ENCODE peak calls at places on chromosomes 16 and 17, in eight cellular contexts. A, R, X, J, F, L, U and D are unnamed samples.

GRCh38 chr17:36731806-36732205 is 130.4 kb downstream of the MRM1 start:
- DNase-seq in A (peak), R (no peak), X (no peak), J (no peak), F (no peak), L (no peak), U (no peak), D (no peak)

GRCh38 chr17:50359005-50359699 is 13.2 kb downstream of the XYLT2 start:
- DNase-seq in A (no peak), R (no peak), X (no peak), J (peak), F (no peak), L (no peak), U (no peak), D (no peak)

GRCh38 chr16:29029168-29029994 is 44.5 kb downstream of the LAT start:
- DNase-seq in A (peak), R (no peak), X (peak), J (peak), F (peak), L (peak), U (no peak), D (peak)

GRCh38 chr17:79905832-79906231 is 66.6 kb upstream of the CBX4 start:
- DNase-seq in A (no peak), R (no peak), X (no peak), J (no peak), F (no peak), L (no peak), U (no peak), D (no peak)

GRCh38 chr17:3710951-3711383 is 12.7 kb upstream of the HASPIN start:
- DNase-seq in A (peak), R (peak), X (no peak), J (no peak), F (no peak), L (peak), U (no peak), D (no peak)

GRCh38 chr16:21167929-21168602 is 9.6 kb downstream of the LDAF1 start:
- DNase-seq in A (no peak), R (no peak), X (no peak), J (no peak), F (no peak), L (no peak), U (no peak), D (no peak)

GRCh38 chr17:75031972-75032895 is 14.5 kb downstream of the ATP5PD start:
- DNase-seq in A (peak), R (peak), X (no peak), J (peak), F (peak), L (peak), U (peak), D (no peak)

GRCh38 chr17:66348605-66349165 is 46.3 kb downstream of the PRKCA start:
- DNase-seq in A (peak), R (no peak), X (peak), J (no peak), F (peak), L (peak), U (peak), D (peak)

GRCh38 chr16:77786448-77786847 is 1.9 kb upstream of the VAT1L start:
- DNase-seq in A (no peak), R (no peak), X (no peak), J (no peak), F (no peak), L (no peak), U (no peak), D (no peak)

GRCh38 chr17:31825961-31826691 is 32.9 kb downstream of the COPRS start:
- DNase-seq in A (peak), R (no peak), X (no peak), J (no peak), F (no peak), L (no peak), U (peak), D (no peak)

GRCh38 chr17:1328437-1328836 is 49.0 kb downstream of the TRARG1 start:
- DNase-seq in A (no peak), R (no peak), X (no peak), J (no peak), F (no peak), L (no peak), U (no peak), D (no peak)

GRCh38 chr16:1471569-1472194 is 3.1 kb downstream of the CLCN7 start:
- DNase-seq in A (no peak), R (no peak), X (no peak), J (no peak), F (no peak), L (no peak), U (no peak), D (no peak)

GRCh38 chr17:45676695-45677094 is 107.4 kb upstream of the CRHR1 start:
- DNase-seq in A (no peak), R (no peak), X (no peak), J (no peak), F (no peak), L (no peak), U (no peak), D (no peak)

GRCh38 chr17:6019959-6020358 is 50.2 kb upstream of the WSCD1 start:
- DNase-seq in A (no peak), R (no peak), X (no peak), J (no peak), F (no peak), L (no peak), U (no peak), D (no peak)

GRCh38 chr16:85641305-85641704 is 28.2 kb downstream of the GSE1 start:
- DNase-seq in A (no peak), R (no peak), X (no peak), J (no peak), F (no peak), L (no peak), U (no peak), D (no peak)

GRCh38 chr16:65120811-65121721 is 797 bp downstream of the CDH11 start:
- DNase-seq in A (peak), R (no peak), X (no peak), J (no peak), F (peak), L (peak), U (peak), D (no peak)

GRCh38 chr17:917391-917811 is 62.2 kb downstream of the NXN start:
- DNase-seq in A (no peak), R (no peak), X (no peak), J (no peak), F (no peak), L (no peak), U (no peak), D (no peak)

GRCh38 chr17:61996916-61997605 is 68.0 kb downstream of the MED13 start:
- DNase-seq in A (peak), R (no peak), X (no peak), J (no peak), F (no peak), L (no peak), U (no peak), D (no peak)

GRCh38 chr17:17186551-17187505 is 19.3 kb downstream of the PLD6 start:
- DNase-seq in A (no peak), R (no peak), X (no peak), J (no peak), F (peak), L (no peak), U (no peak), D (no peak)

GRCh38 chr16:27355610-27356009 is 41.8 kb downstream of the IL4R start:
- DNase-seq in A (peak), R (no peak), X (no peak), J (no peak), F (no peak), L (peak), U (peak), D (no peak)

GRCh38 chr16:53991181-53992056 is 287.5 kb downstream of the FTO start:
- DNase-seq in A (peak), R (no peak), X (peak), J (no peak), F (no peak), L (peak), U (peak), D (peak)

GRCh38 chr17:9120471-9120870 is 99.2 kb downstream of the NTN1 start:
- DNase-seq in A (no peak), R (no peak), X (no peak), J (no peak), F (no peak), L (no peak), U (no peak), D (no peak)

GRCh38 chr17:14737984-14738651 is 437.2 kb downstream of the HS3ST3B1 start:
- DNase-seq in A (peak), R (no peak), X (peak), J (peak), F (no peak), L (peak), U (peak), D (peak)

GRCh38 chr16:71520550-71520949 is 5.7 kb upstream of the CHST4 start:
- DNase-seq in A (no peak), R (no peak), X (no peak), J (no peak), F (no peak), L (no peak), U (no peak), D (no peak)

GRCh38 chr17:688100-688989 is 26.3 kb downstream of the VPS53 start:
- DNase-seq in A (peak), R (no peak), X (no peak), J (no peak), F (no peak), L (peak), U (no peak), D (no peak)

GRCh38 chr16:49345829-49346228 is 27.8 kb upstream of the C16orf78 start:
- DNase-seq in A (no peak), R (no peak), X (no peak), J (peak), F (peak), L (no peak), U (no peak), D (no peak)

GRCh38 chr17:82963104-82963950 is 116.1 kb upstream of the METRNL start:
- DNase-seq in A (peak), R (no peak), X (peak), J (peak), F (peak), L (peak), U (peak), D (no peak)

GRCh38 chr17:73316919-73317505 is 5.2 kb upstream of the CDC42EP4 start:
- DNase-seq in A (peak), R (peak), X (no peak), J (peak), F (no peak), L (peak), U (no peak), D (no peak)

GRCh38 chr17:46009681-46010596 is 10.9 kb downstream of the STH start:
- DNase-seq in A (no peak), R (no peak), X (no peak), J (no peak), F (no peak), L (peak), U (peak), D (no peak)

GRCh38 chr17:27968206-27968732 is 74.2 kb upstream of the NLK start:
- DNase-seq in A (no peak), R (no peak), X (no peak), J (no peak), F (peak), L (no peak), U (no peak), D (no peak)

GRCh38 chr16:75762746-75763145 is 36.5 kb upstream of the CPHXL start:
- DNase-seq in A (no peak), R (no peak), X (no peak), J (no peak), F (no peak), L (no peak), U (no peak), D (no peak)
- TF ChIP-seq CTCF in A (no peak), R (no peak), X (no peak), J (no peak), F (no peak), L (no peak), U (no peak), D (no peak)

GRCh38 chr17:49021768-49022103 is 24.6 kb downstream of the IGF2BP1 start:
- DNase-seq in A (no peak), R (no peak), X (no peak), J (peak), F (no peak), L (no peak), U (no peak), D (no peak)
- TF ChIP-seq CTCF in A (no peak), R (no peak), X (no peak), J (no peak), F (no peak), L (no peak), U (no peak), D (no peak)

DNA sequence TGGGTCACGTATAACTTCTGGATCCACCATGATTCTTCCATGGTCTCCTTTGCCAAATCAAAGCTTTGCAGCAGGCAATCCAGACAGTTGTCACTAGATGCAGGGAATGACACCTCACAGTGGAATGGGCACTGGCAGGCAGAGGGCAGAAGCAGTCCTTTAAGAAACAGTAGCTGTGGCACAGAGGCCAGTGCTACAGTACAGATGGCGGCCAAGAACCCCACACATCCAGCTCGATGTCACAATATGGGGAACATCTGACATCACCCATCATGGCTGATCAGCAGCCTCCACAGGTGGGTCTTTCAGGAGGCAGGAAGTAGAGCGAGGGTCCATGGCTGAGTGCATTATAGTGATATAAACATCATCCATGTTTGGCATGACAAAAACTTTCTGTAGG is 18.8 kb upstream of the ERN1 start:
- DNase-seq in A (no peak), R (no peak), X (no peak), J (no peak), F (no peak), L (no peak), U (peak), D (no peak)
- TF ChIP-seq CTCF in A (no peak), R (no peak), X (no peak), J (no peak), F (peak), L (no peak), U (peak), D (no peak)

GRCh38 chr17:44123356-44124117 is at the start of gene HDAC5:
- DNase-seq in A (peak), R (peak), X (no peak), J (peak), F (peak), L (peak), U (peak), D (peak)
- TF ChIP-seq CTCF in A (peak), R (peak), X (peak), J (peak), F (peak), L (peak), U (peak), D (peak)

DNA sequence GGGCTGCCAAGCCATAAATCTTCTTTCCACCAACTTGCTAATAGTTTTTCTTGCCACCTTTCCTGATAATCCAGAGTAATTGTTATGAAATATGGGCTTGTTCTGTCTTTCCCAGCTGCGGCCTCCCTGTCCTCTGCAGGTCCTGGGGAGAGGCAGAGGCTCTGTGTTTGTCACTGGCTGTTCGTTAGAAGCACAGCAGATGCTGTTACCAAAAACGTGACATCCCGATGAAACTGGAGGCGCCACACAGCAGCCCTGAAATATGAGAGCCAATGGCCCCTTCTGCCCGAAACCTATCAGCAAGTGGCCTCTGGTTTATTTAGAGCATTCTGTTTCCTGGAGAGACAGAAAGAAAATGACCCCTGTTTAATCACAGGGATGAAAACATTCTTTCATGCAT is 115.1 kb upstream of the ANKFN1 start:
- DNase-seq in A (no peak), R (no peak), X (no peak), J (no peak), F (no peak), L (no peak), U (no peak), D (no peak)
- TF ChIP-seq CTCF in A (no peak), R (no peak), X (no peak), J (no peak), F (no peak), L (no peak), U (no peak), D (no peak)